ENCODE peak calls at places on chromosomes 3 and 15, in five cellular contexts. I is NAMALWA, D is EH, B is ELF-1, S is T follicular helper cell. H is an unnamed sample.

GRCh38 chr3:27615555-27615954 is 106.6 kb downstream of the EOMES start:
- DNase-seq in I (no peak), D (no peak), B (no peak), S (no peak), H (no peak)

GRCh38 chr15:67405208-67406191 is 115.4 kb upstream of the C15orf61 start:
- DNase-seq in I (no peak), D (peak), B (peak), S (no peak), H (no peak)

GRCh38 chr3:172515130-172515918 is 7.9 kb downstream of the TNFSF10 start:
- DNase-seq in I (no peak), D (no peak), B (no peak), S (no peak), H (no peak)

GRCh38 chr15:58980351-58980939 is 7.0 kb upstream of the RNF111 start:
- DNase-seq in I (peak), D (peak), B (no peak), S (no peak), H (peak)

GRCh38 chr15:77606142-77607034 is 26.3 kb downstream of the LINGO1 start:
- DNase-seq in I (no peak), D (peak), B (peak), S (no peak), H (no peak)

GRCh38 chr15:45637552-45638033 is 2.8 kb downstream of the SQOR start:
- DNase-seq in I (peak), D (peak), B (no peak), S (no peak), H (no peak)

GRCh38 chr3:11498646-11499045 is 145.1 kb downstream of the VGLL4 start:
- DNase-seq in I (no peak), D (peak), B (peak), S (no peak), H (no peak)

GRCh38 chr3:39154323-39155021 is 1.1 kb upstream of the CSRNP1 start:
- DNase-seq in I (no peak), D (peak), B (peak), S (no peak), H (no peak)

GRCh38 chr3:50316657-50317242 is 5.8 kb downstream of the HYAL2 start:
- DNase-seq in I (peak), D (no peak), B (peak), S (peak), H (no peak)

GRCh38 chr3:32646761-32647160 is 38.2 kb upstream of the CNOT10 start:
- DNase-seq in I (no peak), D (peak), B (peak), S (no peak), H (no peak)

GRCh38 chr3:124631727-124632126 is 98.5 kb upstream of the UMPS start:
- DNase-seq in I (no peak), D (no peak), B (no peak), S (no peak), H (no peak)

GRCh38 chr3:53089511-53089910 is 40.7 kb downstream of the RFT1 start:
- DNase-seq in I (no peak), D (peak), B (no peak), S (no peak), H (no peak)

GRCh38 chr3:145776782-145777408 is 384.1 kb downstream of the PLOD2 start:
- DNase-seq in I (peak), D (peak), B (peak), S (no peak), H (no peak)

GRCh38 chr3:57004154-57004730 is 56.2 kb upstream of the SPATA12 start:
- DNase-seq in I (no peak), D (no peak), B (peak), S (no peak), H (no peak)

GRCh38 chr15:52247032-52247431 is 48.6 kb downstream of the MYO5C start:
- DNase-seq in I (no peak), D (peak), B (no peak), S (no peak), H (no peak)

GRCh38 chr3:182212479-182213076 is 500.9 kb downstream of the SOX2 start:
- DNase-seq in I (no peak), D (no peak), B (peak), S (no peak), H (no peak)

GRCh38 chr3:21446027-21446426 is 305.0 kb downstream of the ZNF385D start:
- DNase-seq in I (no peak), D (no peak), B (no peak), S (no peak), H (no peak)

GRCh38 chr15:69386284-69386683 is 27.9 kb upstream of the KIF23 start:
- DNase-seq in I (no peak), D (no peak), B (no peak), S (no peak), H (no peak)

GRCh38 chr3:71345429-71346027 is 238.0 kb downstream of the FOXP1 start:
- DNase-seq in I (no peak), D (peak), B (no peak), S (no peak), H (no peak)